ENCODE peak calls at places on chromosomes 2 and 18, in seven cellular contexts. Y, T, N, D, O, G and X are unnamed samples.

GRCh38 chr18:76306685-76307292 is 188.3 kb downstream of the ZNF516 start:
- DNase-seq in Y (no peak), T (no peak), N (no peak), D (no peak), O (no peak), G (no peak), X (no peak)

GRCh38 chr18:13216732-13217465 is 1.7 kb upstream of the LDLRAD4 start:
- DNase-seq in Y (no peak), T (no peak), N (no peak), D (no peak), O (no peak), G (peak), X (peak)

GRCh38 chr2:88856409-88857135 is 165.1 kb downstream of the RPIA start:
- DNase-seq in Y (no peak), T (no peak), N (no peak), D (no peak), O (no peak), G (no peak), X (no peak)

GRCh38 chr2:217047209-217047998 is 187.5 kb upstream of the TNP1 start:
- DNase-seq in Y (no peak), T (no peak), N (no peak), D (no peak), O (no peak), G (no peak), X (no peak)

GRCh38 chr2:148645925-148646559 is 1.5 kb downstream of the EPC2 start:
- DNase-seq in Y (peak), T (peak), N (peak), D (peak), O (no peak), G (no peak), X (peak)

GRCh38 chr2:108570416-108570815 is 36.1 kb downstream of the LIMS1 start:
- DNase-seq in Y (no peak), T (peak), N (no peak), D (no peak), O (no peak), G (no peak), X (no peak)

GRCh38 chr2:205218056-205218455 is 464.2 kb upstream of the NRP2 start:
- DNase-seq in Y (no peak), T (no peak), N (peak), D (no peak), O (no peak), G (no peak), X (no peak)

GRCh38 chr2:1767939-1768691 is 23.8 kb upstream of the PXDN start:
- DNase-seq in Y (no peak), T (no peak), N (no peak), D (no peak), O (no peak), G (no peak), X (no peak)

GRCh38 chr18:73093687-73094250 is 226.0 kb upstream of the NETO1 start:
- DNase-seq in Y (no peak), T (no peak), N (no peak), D (no peak), O (no peak), G (no peak), X (no peak)

GRCh38 chr18:59514193-59514592 is 155.1 kb upstream of the LMAN1 start:
- DNase-seq in Y (peak), T (peak), N (peak), D (peak), O (no peak), G (peak), X (peak)

GRCh38 chr2:34419856-34420255 is 820.8 kb upstream of the FAM98A start:
- DNase-seq in Y (no peak), T (no peak), N (no peak), D (no peak), O (no peak), G (no peak), X (no peak)

GRCh38 chr2:288002-288742 is at the start of gene ALKAL2:
- DNase-seq in Y (no peak), T (peak), N (no peak), D (no peak), O (no peak), G (peak), X (no peak)

GRCh38 chr18:36419913-36420531 is 122.5 kb downstream of the FHOD3 start:
- DNase-seq in Y (no peak), T (no peak), N (no peak), D (no peak), O (no peak), G (no peak), X (no peak)

GRCh38 chr2:187499941-187500532 is 52.0 kb upstream of the CALCRL start:
- DNase-seq in Y (peak), T (peak), N (peak), D (no peak), O (peak), G (peak), X (no peak)

GRCh38 chr18:21740474-21740723 is 193 bp upstream of the MIB1 start:
- DNase-seq in Y (no peak), T (peak), N (peak), D (no peak), O (no peak), G (no peak), X (peak)

GRCh38 chr2:217954469-217954868 is 48.3 kb downstream of the TNS1 start:
- DNase-seq in Y (no peak), T (no peak), N (no peak), D (no peak), O (no peak), G (no peak), X (no peak)

GRCh38 chr2:224372624-224373023 is 29.3 kb downstream of the FAM124B start:
- DNase-seq in Y (no peak), T (no peak), N (no peak), D (no peak), O (no peak), G (no peak), X (no peak)

GRCh38 chr2:129253461-129253812 is 726.0 kb upstream of the RAB6C start:
- DNase-seq in Y (no peak), T (peak), N (no peak), D (no peak), O (no peak), G (no peak), X (no peak)

GRCh38 chr2:30914456-30914855 is 107.2 kb upstream of the CAPN13 start:
- DNase-seq in Y (no peak), T (no peak), N (no peak), D (no peak), O (no peak), G (no peak), X (no peak)

GRCh38 chr2:62858231-62858832 is 152.8 kb downstream of the EHBP1 start:
- DNase-seq in Y (no peak), T (no peak), N (no peak), D (no peak), O (no peak), G (no peak), X (no peak)

GRCh38 chr18:77045682-77046081 is 86.9 kb downstream of the MBP start:
- DNase-seq in Y (no peak), T (no peak), N (no peak), D (no peak), O (no peak), G (no peak), X (no peak)

GRCh38 chr2:58497189-58497588 is 256.1 kb upstream of the FANCL start:
- DNase-seq in Y (no peak), T (no peak), N (no peak), D (no peak), O (no peak), G (no peak), X (no peak)

GRCh38 chr18:61850756-61851155 is 42.1 kb downstream of the RNF152 start:
- DNase-seq in Y (no peak), T (no peak), N (no peak), D (no peak), O (no peak), G (no peak), X (no peak)

GRCh38 chr2:38505779-38506178 is 96.9 kb downstream of the HNRNPLL start:
- DNase-seq in Y (peak), T (peak), N (peak), D (peak), O (peak), G (peak), X (peak)

GRCh38 chr2:198444800-198445287 is 640.5 kb downstream of the PLCL1 start:
- DNase-seq in Y (no peak), T (no peak), N (no peak), D (no peak), O (no peak), G (no peak), X (no peak)

GRCh38 chr2:74008761-74009395 is 24.2 kb downstream of the TET3 start:
- DNase-seq in Y (no peak), T (peak), N (no peak), D (no peak), O (no peak), G (no peak), X (no peak)

GRCh38 chr2:209476367-209477191 is 52.7 kb downstream of the MAP2 start:
- DNase-seq in Y (no peak), T (peak), N (no peak), D (no peak), O (peak), G (no peak), X (no peak)

GRCh38 chr2:144943986-144944385 is 424.1 kb upstream of the ZEB2 start:
- DNase-seq in Y (no peak), T (peak), N (peak), D (no peak), O (no peak), G (no peak), X (no peak)

GRCh38 chr2:14072338-14072737 is 560.2 kb upstream of the LRATD1 start:
- DNase-seq in Y (no peak), T (no peak), N (no peak), D (no peak), O (no peak), G (no peak), X (no peak)

GRCh38 chr2:11743531-11743815 is 3.0 kb upstream of the LPIN1 start:
- DNase-seq in Y (no peak), T (no peak), N (no peak), D (no peak), O (no peak), G (no peak), X (no peak)

GRCh38 chr18:58505181-58505580 is 123.7 kb downstream of the ALPK2 start:
- DNase-seq in Y (no peak), T (no peak), N (no peak), D (no peak), O (no peak), G (no peak), X (no peak)

GRCh38 chr2:239824051-239824694 is 201.0 kb downstream of the NDUFA10 start:
- DNase-seq in Y (no peak), T (peak), N (no peak), D (no peak), O (peak), G (peak), X (no peak)
- TF ChIP-seq CTCF in Y (no peak), T (no peak), N (no peak), D (no peak), O (no peak), G (no peak), X (no peak)

DNA sequence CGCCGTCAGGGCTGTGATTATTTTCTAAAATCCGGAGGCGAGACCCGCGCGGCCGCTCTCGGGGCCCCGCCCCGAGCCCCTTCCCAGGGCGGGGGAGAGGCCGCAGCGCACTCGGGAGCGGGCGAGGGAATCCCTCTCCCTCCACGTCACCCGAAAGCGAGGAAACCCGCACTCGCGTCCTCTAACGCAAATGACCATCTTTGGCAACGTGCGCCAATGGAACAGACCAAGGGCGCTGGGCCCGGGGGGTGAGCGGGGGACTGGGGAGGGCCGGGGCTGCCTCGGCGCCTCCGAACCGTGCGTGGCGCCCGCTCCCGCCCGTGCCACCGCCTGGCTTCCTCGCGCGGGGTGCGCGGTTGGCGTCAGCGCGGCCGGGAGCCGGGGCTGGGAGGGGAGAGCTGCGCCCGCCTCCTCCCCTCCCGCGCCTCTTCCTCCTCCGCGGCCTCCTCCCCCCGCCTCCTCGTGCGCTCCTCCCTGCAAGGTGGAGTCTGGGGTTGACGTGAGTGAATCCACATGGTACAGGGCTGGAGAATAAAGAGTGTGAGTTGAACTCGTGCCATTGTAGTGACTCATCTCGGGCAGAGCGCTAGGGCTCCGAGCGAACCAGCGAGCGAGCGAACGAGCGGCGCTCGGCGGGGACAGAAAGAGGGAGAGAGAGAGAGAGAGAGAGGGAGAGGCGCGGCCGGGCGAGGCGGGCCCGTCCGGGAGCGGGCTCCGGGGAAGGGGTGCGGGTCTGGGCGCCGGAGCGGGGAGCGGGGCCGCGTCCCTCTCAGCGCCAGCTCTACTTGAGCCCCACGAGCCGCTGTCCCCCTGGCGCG is at the start of gene FOSL2:
- DNase-seq in Y (peak), T (peak), N (peak), D (peak), O (peak), G (peak), X (peak)
- TF ChIP-seq CTCF in Y (no peak), T (no peak), N (no peak), D (no peak), O (no peak), G (no peak), X (no peak)

GRCh38 chr2:180992994-180993393 is 12.6 kb downstream of the UBE2E3 start:
- DNase-seq in Y (no peak), T (no peak), N (no peak), D (no peak), O (no peak), G (no peak), X (no peak)

GRCh38 chr2:180990794-180991193 is 10.4 kb downstream of the UBE2E3 start:
- DNase-seq in Y (no peak), T (no peak), N (no peak), D (no peak), O (no peak), G (no peak), X (no peak)

GRCh38 chr2:180991820-180992219 is 11.4 kb downstream of the UBE2E3 start:
- DNase-seq in Y (no peak), T (no peak), N (no peak), D (no peak), O (no peak), G (no peak), X (no peak)

GRCh38 chr2:180990337-180990736 is 9.9 kb downstream of the UBE2E3 start:
- DNase-seq in Y (no peak), T (no peak), N (no peak), D (no peak), O (no peak), G (no peak), X (no peak)

DNA sequence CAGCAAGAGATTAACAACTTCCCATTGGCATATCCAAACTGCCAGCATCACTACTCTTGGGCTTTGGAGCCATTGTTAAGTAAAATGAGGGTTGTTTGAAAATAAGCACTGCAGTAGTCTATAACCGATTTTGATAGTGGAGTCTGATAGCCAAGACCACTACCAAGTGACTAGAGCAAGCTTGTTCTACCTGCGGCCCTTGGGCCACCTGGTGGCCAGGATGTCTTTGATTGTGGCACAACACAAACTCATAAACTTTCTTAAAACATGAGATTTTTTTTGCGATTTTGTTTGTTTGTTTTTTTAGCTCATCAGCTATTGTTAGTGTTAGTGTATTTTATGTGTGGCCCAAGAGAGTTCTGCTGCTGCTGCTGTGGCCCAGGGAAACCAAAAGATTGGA is 11.0 kb downstream of the UBE2E3 start:
- DNase-seq in Y (no peak), T (no peak), N (no peak), D (no peak), O (no peak), G (no peak), X (no peak)
- TF ChIP-seq CTCF in Y (no peak), T (no peak), N (no peak), D (no peak), O (no peak), G (no peak), X (no peak)

DNA sequence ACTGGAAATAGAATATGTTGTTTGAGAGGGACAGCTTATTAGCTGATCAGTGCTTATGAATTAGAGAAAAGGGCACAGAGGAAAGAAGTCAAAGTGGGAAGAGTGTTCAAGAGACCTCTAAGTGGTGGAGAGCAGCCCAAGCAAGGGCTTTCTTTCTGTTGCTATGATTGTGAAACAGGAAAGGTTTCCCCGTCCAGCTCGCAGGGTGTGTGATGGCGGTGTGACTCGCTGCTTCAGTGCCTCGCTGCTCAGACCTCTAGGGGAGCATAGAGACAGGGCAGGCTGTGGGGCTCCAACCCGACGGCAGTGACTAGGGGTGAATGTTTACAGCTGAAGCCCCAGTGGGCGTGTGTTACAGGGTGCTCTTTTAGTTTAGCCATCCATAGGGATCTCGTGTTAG is 166.5 kb upstream of the COPS8 start:
- DNase-seq in Y (no peak), T (peak), N (no peak), D (no peak), O (no peak), G (no peak), X (no peak)
- TF ChIP-seq CTCF in Y (no peak), T (no peak), N (no peak), D (no peak), O (no peak), G (no peak), X (no peak)

GRCh38 chr2:173669888-173670287 is 295.3 kb downstream of the SP3 start:
- DNase-seq in Y (no peak), T (no peak), N (no peak), D (no peak), O (no peak), G (no peak), X (no peak)

GRCh38 chr2:173676647-173677046 is 288.5 kb downstream of the SP3 start:
- DNase-seq in Y (no peak), T (peak), N (no peak), D (no peak), O (no peak), G (no peak), X (no peak)

GRCh38 chr2:173669271-173669853 is 295.8 kb downstream of the SP3 start:
- DNase-seq in Y (no peak), T (peak), N (no peak), D (peak), O (no peak), G (no peak), X (no peak)

GRCh38 chr2:173678186-173678585 is 287.0 kb downstream of the SP3 start:
- DNase-seq in Y (no peak), T (no peak), N (no peak), D (no peak), O (no peak), G (no peak), X (no peak)

DNA sequence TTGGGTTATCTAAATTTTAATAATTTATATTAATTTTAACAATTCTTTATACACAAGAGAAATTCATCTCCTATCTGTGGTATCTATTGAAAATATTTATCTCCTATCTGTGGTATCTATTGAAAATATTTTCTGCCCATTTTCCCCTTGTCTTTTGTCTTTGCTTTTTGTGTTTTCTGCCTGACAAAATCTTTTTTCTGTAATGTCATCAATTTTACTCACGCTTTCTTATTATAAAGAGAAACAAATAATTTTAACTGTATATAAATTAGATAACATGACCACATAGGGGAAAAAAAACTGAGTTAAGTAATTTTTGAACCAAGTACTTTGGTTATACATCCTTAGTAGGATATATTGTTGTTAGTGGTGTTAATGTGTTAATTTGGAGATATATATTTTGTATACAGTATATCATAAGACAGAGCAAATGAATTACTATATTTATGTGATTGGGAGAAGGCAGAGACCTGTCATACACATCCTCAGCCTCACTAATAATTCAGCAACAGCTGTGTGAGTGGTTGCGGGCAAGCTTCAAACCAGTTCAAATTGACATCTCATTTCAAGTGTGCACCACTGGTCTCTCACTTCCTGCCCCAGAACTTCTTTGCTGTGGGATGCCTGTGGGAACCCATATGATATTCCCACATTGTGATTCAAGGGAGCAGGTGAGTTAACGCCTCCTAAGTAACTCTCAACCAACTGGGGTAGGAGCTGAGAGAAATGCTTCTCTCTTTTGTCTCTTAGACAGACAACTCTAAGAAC is 292.4 kb downstream of the SP3 start:
- DNase-seq in Y (no peak), T (no peak), N (no peak), D (no peak), O (no peak), G (no peak), X (no peak)
- TF ChIP-seq CTCF in Y (no peak), T (no peak), N (no peak), D (no peak), O (no peak), G (no peak), X (no peak)